ENCODE peak calls at places on chromosome 15, in eight cellular contexts. O is choroid plexus epithelial cell, Z is endothelial cell, R is left lung, G is mesothelial cell of epicardium, J is GM10248, T is A549, A is cardiac muscle cell. H is an unnamed sample.

GRCh38 chr15:88257311-88257901 is 867 bp upstream of the NTRK3 start:
- DNase-seq in O (no peak), Z (peak), R (no peak), G (no peak), J (no peak), T (no peak), A (peak), H (no peak)

GRCh38 chr15:45539680-45540079 is 17.1 kb upstream of the SLC30A4 start:
- DNase-seq in O (no peak), Z (no peak), R (no peak), G (no peak), J (no peak), T (no peak), A (no peak), H (no peak)

GRCh38 chr15:77747175-77748077 is 114.7 kb upstream of the LINGO1 start:
- DNase-seq in O (no peak), Z (no peak), R (peak), G (no peak), J (no peak), T (no peak), A (no peak), H (peak)

GRCh38 chr15:45150481-45150880 is 20.7 kb downstream of the DUOX1 start:
- DNase-seq in O (no peak), Z (no peak), R (no peak), G (no peak), J (no peak), T (no peak), A (no peak), H (no peak)

GRCh38 chr15:63338170-63338569 is 43.5 kb downstream of the CA12 start:
- DNase-seq in O (peak), Z (no peak), R (no peak), G (no peak), J (no peak), T (no peak), A (no peak), H (peak)

GRCh38 chr15:31434418-31435255 is 108.0 kb downstream of the KLF13 start:
- DNase-seq in O (peak), Z (no peak), R (peak), G (no peak), J (peak), T (no peak), A (no peak), H (no peak)

GRCh38 chr15:47975422-47975821 is 145.4 kb upstream of the SLC24A5 start:
- DNase-seq in O (no peak), Z (no peak), R (no peak), G (no peak), J (no peak), T (no peak), A (peak), H (no peak)

GRCh38 chr15:67068724-67069400 is 3.5 kb downstream of the SMAD3 start:
- DNase-seq in O (no peak), Z (no peak), R (no peak), G (no peak), J (no peak), T (no peak), A (no peak), H (no peak)

GRCh38 chr15:91965501-91966180 is 112.1 kb downstream of the SLCO3A1 start:
- DNase-seq in O (no peak), Z (no peak), R (no peak), G (no peak), J (no peak), T (peak), A (no peak), H (no peak)

GRCh38 chr15:31523027-31523654 is 196.5 kb downstream of the KLF13 start:
- DNase-seq in O (no peak), Z (no peak), R (no peak), G (no peak), J (no peak), T (no peak), A (no peak), H (no peak)

GRCh38 chr15:90836296-90836871 is 32.0 kb upstream of the FURIN start:
- DNase-seq in O (peak), Z (no peak), R (no peak), G (no peak), J (no peak), T (peak), A (no peak), H (peak)

GRCh38 chr15:31328999-31329639 is 2.5 kb downstream of the KLF13 start:
- DNase-seq in O (no peak), Z (peak), R (no peak), G (no peak), J (no peak), T (peak), A (no peak), H (no peak)

GRCh38 chr15:72013703-72014102 is 104.2 kb downstream of the MYO9A start:
- DNase-seq in O (no peak), Z (no peak), R (no peak), G (no peak), J (no peak), T (no peak), A (no peak), H (no peak)

GRCh38 chr15:52462806-52463360 is 65.8 kb downstream of the MYO5A start:
- DNase-seq in O (no peak), Z (no peak), R (no peak), G (no peak), J (no peak), T (no peak), A (no peak), H (no peak)

GRCh38 chr15:71707230-71708051 is 102.9 kb upstream of the NR2E3 start:
- DNase-seq in O (no peak), Z (no peak), R (no peak), G (no peak), J (no peak), T (no peak), A (no peak), H (no peak)

GRCh38 chr15:85872125-85872524 is 77.4 kb upstream of the KLHL25 start:
- DNase-seq in O (no peak), Z (no peak), R (no peak), G (no peak), J (no peak), T (no peak), A (no peak), H (no peak)

GRCh38 chr15:70165811-70166284 is 68.1 kb upstream of the TLE3 start:
- DNase-seq in O (no peak), Z (no peak), R (no peak), G (no peak), J (no peak), T (no peak), A (no peak), H (no peak)

GRCh38 chr15:25739687-25740121 is 123.4 kb downstream of the ATP10A start:
- DNase-seq in O (peak), Z (peak), R (no peak), G (no peak), J (no peak), T (peak), A (peak), H (no peak)
- TF ChIP-seq CTCF in O (peak), Z (no peak), R (no peak), G (no peak), J (peak), T (peak), A (peak), H (no peak)

GRCh38 chr15:39273805-39274411 is 307.0 kb upstream of the THBS1 start:
- DNase-seq in O (no peak), Z (no peak), R (no peak), G (no peak), J (no peak), T (peak), A (no peak), H (no peak)
- TF ChIP-seq CTCF in O (no peak), Z (no peak), R (no peak), G (no peak), J (no peak), T (no peak), A (no peak), H (no peak)

DNA sequence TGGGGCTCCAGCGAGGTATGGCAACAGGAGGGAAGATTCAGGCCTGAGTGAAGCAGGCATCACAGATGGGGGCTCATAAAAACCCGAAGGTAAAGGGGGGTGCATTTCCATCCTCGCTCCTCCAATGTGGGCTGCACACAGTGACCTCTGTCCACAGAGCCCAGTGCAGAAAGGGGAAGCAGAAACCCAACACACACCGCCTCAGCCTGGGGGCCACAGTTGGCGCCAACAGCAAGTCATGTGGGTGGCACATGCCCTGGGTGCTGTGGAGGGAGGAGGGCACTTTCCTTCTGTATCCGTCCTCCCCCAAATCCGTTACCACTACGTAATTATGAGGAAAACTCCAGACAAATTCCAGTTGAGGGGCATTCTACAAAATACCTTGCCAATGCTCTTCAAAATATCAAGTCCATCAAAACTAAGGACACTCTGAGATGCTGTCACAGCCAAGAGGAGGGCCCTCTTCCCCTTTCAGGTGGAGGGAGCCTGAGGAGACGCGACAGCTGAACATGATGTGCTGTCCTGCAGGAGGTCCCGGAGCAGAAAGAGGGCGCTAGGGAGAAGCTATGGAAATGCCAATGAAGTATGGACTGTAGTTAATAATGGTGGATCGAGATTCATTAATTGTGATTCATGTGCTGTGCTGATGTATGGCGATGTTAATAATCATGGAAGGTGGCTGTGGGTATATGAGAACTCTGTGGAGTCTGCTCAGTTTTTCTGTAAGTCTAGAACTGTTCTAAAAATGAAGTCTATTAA is 16.4 kb downstream of the APBA2 start:
- DNase-seq in O (no peak), Z (no peak), R (no peak), G (no peak), J (no peak), T (no peak), A (no peak), H (no peak)
- TF ChIP-seq CTCF in O (peak), Z (no peak), R (no peak), G (no peak), J (no peak), T (peak), A (no peak), H (peak)

GRCh38 chr15:79030470-79030869 is 60.1 kb downstream of the RASGRF1 start:
- DNase-seq in O (no peak), Z (no peak), R (no peak), G (no peak), J (no peak), T (no peak), A (no peak), H (no peak)

GRCh38 chr15:79027532-79028410 is 62.8 kb downstream of the RASGRF1 start:
- DNase-seq in O (no peak), Z (no peak), R (no peak), G (no peak), J (no peak), T (no peak), A (no peak), H (no peak)

GRCh38 chr15:79025802-79026201 is 64.8 kb downstream of the RASGRF1 start:
- DNase-seq in O (no peak), Z (no peak), R (no peak), G (no peak), J (no peak), T (no peak), A (no peak), H (no peak)

GRCh38 chr15:79031201-79031600 is 59.4 kb downstream of the RASGRF1 start:
- DNase-seq in O (no peak), Z (no peak), R (no peak), G (no peak), J (no peak), T (no peak), A (no peak), H (no peak)

DNA sequence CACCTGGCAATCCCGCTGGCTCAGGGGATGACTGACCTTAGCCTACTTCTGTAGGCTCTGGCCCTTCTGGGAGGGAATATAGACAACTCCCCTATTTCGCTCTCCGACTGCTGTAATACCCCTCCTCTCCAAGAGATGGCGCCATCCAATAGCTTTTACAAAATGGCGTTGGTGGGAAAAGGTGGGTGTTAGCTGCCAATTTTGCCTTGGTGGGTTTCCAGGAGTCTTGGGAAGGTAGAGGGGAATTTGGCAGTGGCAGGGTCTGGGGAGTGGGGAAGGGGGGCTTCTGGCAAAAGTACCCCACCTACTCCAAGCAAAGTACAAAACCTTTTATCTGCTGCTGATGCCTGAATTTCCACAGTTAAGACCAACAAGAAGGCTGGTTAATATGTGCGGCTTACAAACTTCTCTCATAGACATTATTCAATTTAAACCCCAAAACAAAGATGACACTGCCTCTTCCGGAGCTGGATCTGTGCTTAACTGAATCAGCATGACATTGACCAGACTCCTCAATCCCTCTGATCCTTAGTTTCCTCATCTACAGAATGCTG is 62.1 kb downstream of the RASGRF1 start:
- DNase-seq in O (peak), Z (peak), R (no peak), G (no peak), J (peak), T (peak), A (peak), H (peak)
- TF ChIP-seq CTCF in O (peak), Z (peak), R (peak), G (peak), J (peak), T (peak), A (peak), H (peak)

DNA sequence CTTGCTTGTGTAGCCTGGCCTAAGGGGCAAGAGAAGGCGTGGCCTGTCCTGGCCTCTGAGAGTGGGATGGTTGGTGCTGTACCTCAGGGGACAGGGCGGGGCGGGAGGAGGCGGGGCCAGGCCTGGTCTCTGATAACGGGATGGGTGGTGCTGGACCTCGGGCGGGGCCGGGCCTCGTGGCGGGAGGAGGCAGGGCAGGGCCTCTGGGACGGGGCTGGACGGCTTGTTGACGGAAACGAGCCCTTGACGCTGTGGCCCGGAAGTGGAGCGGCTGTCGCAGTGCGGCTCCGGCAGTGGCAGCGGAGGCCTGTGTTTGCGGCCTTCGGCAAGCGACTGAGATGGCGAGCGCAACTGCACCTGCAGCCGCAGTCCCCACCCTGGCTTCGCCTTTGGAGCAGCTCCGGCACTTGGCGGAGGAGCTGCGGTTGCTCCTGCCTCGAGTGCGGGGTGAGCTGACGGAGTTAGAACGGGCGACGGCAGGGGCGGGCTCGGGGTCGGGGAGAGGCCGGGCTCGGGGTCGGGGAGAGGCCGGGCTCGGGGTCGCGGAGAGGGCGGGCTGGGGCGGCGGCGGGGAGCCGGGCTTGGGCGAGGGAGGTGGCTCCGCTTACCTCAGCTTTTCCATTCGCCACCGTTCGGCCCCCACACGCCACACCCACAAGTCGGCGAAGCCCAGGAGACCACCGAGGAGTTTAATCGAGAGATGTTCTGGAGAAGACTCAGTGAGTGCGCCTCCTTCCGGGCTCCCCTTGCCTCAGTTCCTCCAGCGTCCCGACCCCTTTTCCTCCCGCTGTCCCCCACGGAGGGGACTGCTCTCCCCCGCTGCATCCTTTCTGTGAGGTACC is at the start of gene CCNDBP1:
- DNase-seq in O (peak), Z (peak), R (peak), G (peak), J (peak), T (peak), A (peak), H (peak)
- TF ChIP-seq CTCF in O (peak), Z (peak), R (peak), G (peak), J (peak), T (peak), A (peak), H (peak)

DNA sequence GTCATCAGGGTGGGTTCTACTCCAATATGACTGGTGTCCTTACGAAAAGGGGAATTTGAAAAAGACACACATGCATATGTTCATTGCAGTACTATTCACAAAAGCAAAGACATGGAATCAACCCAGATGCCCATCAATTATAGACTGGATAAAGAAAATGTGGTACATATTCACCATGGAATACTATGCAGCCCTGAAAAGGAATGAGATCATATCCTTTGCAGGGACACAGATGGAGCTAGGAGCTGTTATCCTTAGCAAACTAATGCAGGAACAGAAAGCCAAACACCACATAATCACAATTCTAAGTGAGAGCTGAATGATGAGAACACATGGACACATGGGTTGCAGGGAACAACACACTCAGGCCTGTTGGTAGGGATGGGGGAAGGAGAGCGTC is 24.8 kb upstream of the TICRR start:
- DNase-seq in O (no peak), Z (no peak), R (no peak), G (no peak), J (no peak), T (no peak), A (no peak), H (no peak)
- TF ChIP-seq CTCF in O (no peak), Z (no peak), R (no peak), G (no peak), J (no peak), T (no peak), A (no peak), H (no peak)